ENCODE peak calls at places on chromosome 4, in nine cellular contexts. One of them, this sample, is unnamed.

GRCh38 chr4:148216321-148216720 is 225.9 kb downstream of the NR3C2 start:
- DNase-seq in nephron progenitor cell: no peak
- DNase-seq in ELF-1: no peak
- DNase-seq in ureter: no peak
- DNase-seq in choroid plexus epithelial cell: no peak
- DNase-seq in hepatocyte: no peak
- DNase-seq in hypothalamus: no peak
- DNase-seq in foreskin fibroblast: no peak
- DNase-seq in PC-3: no peak
- DNase-seq in this sample: no peak

GRCh38 chr4:157664726-157665125 is 444.2 kb downstream of the GRIA2 start:
- DNase-seq in nephron progenitor cell: no peak
- DNase-seq in ELF-1: no peak
- DNase-seq in ureter: no peak
- DNase-seq in choroid plexus epithelial cell: peak
- DNase-seq in hepatocyte: no peak
- DNase-seq in hypothalamus: no peak
- DNase-seq in foreskin fibroblast: peak
- DNase-seq in PC-3: peak
- DNase-seq in this sample: no peak

GRCh38 chr4:56681849-56682175 is 716 bp upstream of the HOPX start:
- DNase-seq in nephron progenitor cell: no peak
- DNase-seq in ELF-1: no peak
- DNase-seq in ureter: no peak
- DNase-seq in choroid plexus epithelial cell: no peak
- DNase-seq in hepatocyte: no peak
- DNase-seq in hypothalamus: no peak
- DNase-seq in foreskin fibroblast: no peak
- DNase-seq in PC-3: no peak
- DNase-seq in this sample: no peak

GRCh38 chr4:2428496-2429213 is 9.9 kb downstream of the CFAP99 start:
- DNase-seq in nephron progenitor cell: no peak
- DNase-seq in ELF-1: no peak
- DNase-seq in ureter: no peak
- DNase-seq in choroid plexus epithelial cell: no peak
- DNase-seq in hepatocyte: no peak
- DNase-seq in hypothalamus: no peak
- DNase-seq in foreskin fibroblast: peak
- DNase-seq in PC-3: no peak
- DNase-seq in this sample: no peak

GRCh38 chr4:173490256-173490655 is 39.8 kb downstream of the HAND2 start:
- DNase-seq in nephron progenitor cell: no peak
- DNase-seq in ELF-1: no peak
- DNase-seq in ureter: no peak
- DNase-seq in choroid plexus epithelial cell: no peak
- DNase-seq in hepatocyte: no peak
- DNase-seq in hypothalamus: no peak
- DNase-seq in foreskin fibroblast: no peak
- DNase-seq in PC-3: no peak
- DNase-seq in this sample: no peak

GRCh38 chr4:139869810-139870209 is 204.2 kb downstream of the MGST2 start:
- DNase-seq in nephron progenitor cell: no peak
- DNase-seq in ELF-1: no peak
- DNase-seq in ureter: no peak
- DNase-seq in choroid plexus epithelial cell: no peak
- DNase-seq in hepatocyte: no peak
- DNase-seq in hypothalamus: no peak
- DNase-seq in foreskin fibroblast: no peak
- DNase-seq in PC-3: no peak
- DNase-seq in this sample: no peak

GRCh38 chr4:59086410-59086809 is 1976.2 kb upstream of the IGFBP7 start:
- DNase-seq in nephron progenitor cell: no peak
- DNase-seq in ELF-1: no peak
- DNase-seq in ureter: no peak
- DNase-seq in choroid plexus epithelial cell: no peak
- DNase-seq in hepatocyte: no peak
- DNase-seq in hypothalamus: no peak
- DNase-seq in foreskin fibroblast: no peak
- DNase-seq in PC-3: no peak
- DNase-seq in this sample: no peak

GRCh38 chr4:138734746-138735145 is 280.8 kb upstream of the NOCT start:
- DNase-seq in nephron progenitor cell: no peak
- DNase-seq in ELF-1: no peak
- DNase-seq in ureter: no peak
- DNase-seq in choroid plexus epithelial cell: peak
- DNase-seq in hepatocyte: peak
- DNase-seq in hypothalamus: no peak
- DNase-seq in foreskin fibroblast: peak
- DNase-seq in PC-3: no peak
- DNase-seq in this sample: no peak

GRCh38 chr4:137393043-137393442 is 139.3 kb downstream of the PCDH18 start:
- DNase-seq in nephron progenitor cell: peak
- DNase-seq in ELF-1: no peak
- DNase-seq in ureter: no peak
- DNase-seq in choroid plexus epithelial cell: peak
- DNase-seq in hepatocyte: no peak
- DNase-seq in hypothalamus: no peak
- DNase-seq in foreskin fibroblast: peak
- DNase-seq in PC-3: no peak
- DNase-seq in this sample: peak

GRCh38 chr4:155889036-155889793 is 14.3 kb upstream of the TDO2 start:
- DNase-seq in nephron progenitor cell: no peak
- DNase-seq in ELF-1: no peak
- DNase-seq in ureter: no peak
- DNase-seq in choroid plexus epithelial cell: peak
- DNase-seq in hepatocyte: peak
- DNase-seq in hypothalamus: no peak
- DNase-seq in foreskin fibroblast: peak
- DNase-seq in PC-3: peak
- DNase-seq in this sample: no peak

GRCh38 chr4:143095447-143095846 is 89.3 kb upstream of the USP38 start:
- DNase-seq in nephron progenitor cell: no peak
- DNase-seq in ELF-1: no peak
- DNase-seq in ureter: no peak
- DNase-seq in choroid plexus epithelial cell: no peak
- DNase-seq in hepatocyte: peak
- DNase-seq in hypothalamus: no peak
- DNase-seq in foreskin fibroblast: no peak
- DNase-seq in PC-3: no peak
- DNase-seq in this sample: no peak

GRCh38 chr4:178523038-178523437 is 1080.8 kb upstream of the AGA start:
- DNase-seq in nephron progenitor cell: no peak
- DNase-seq in ELF-1: no peak
- DNase-seq in ureter: no peak
- DNase-seq in choroid plexus epithelial cell: no peak
- DNase-seq in hepatocyte: no peak
- DNase-seq in hypothalamus: no peak
- DNase-seq in foreskin fibroblast: no peak
- DNase-seq in PC-3: no peak
- DNase-seq in this sample: no peak

GRCh38 chr4:66575024-66575696 is 904.9 kb upstream of the EPHA5 start:
- DNase-seq in nephron progenitor cell: no peak
- DNase-seq in ELF-1: no peak
- DNase-seq in ureter: peak
- DNase-seq in choroid plexus epithelial cell: peak
- DNase-seq in hepatocyte: peak
- DNase-seq in hypothalamus: no peak
- DNase-seq in foreskin fibroblast: peak
- DNase-seq in PC-3: peak
- DNase-seq in this sample: no peak

GRCh38 chr4:4485806-4486205 is 56.0 kb downstream of the STX18 start:
- DNase-seq in nephron progenitor cell: no peak
- DNase-seq in ELF-1: peak
- DNase-seq in ureter: no peak
- DNase-seq in choroid plexus epithelial cell: no peak
- DNase-seq in hepatocyte: no peak
- DNase-seq in hypothalamus: no peak
- DNase-seq in foreskin fibroblast: no peak
- DNase-seq in PC-3: no peak
- DNase-seq in this sample: no peak

GRCh38 chr4:14168919-14169318 is 541.4 kb upstream of the BOD1L1 start:
- DNase-seq in nephron progenitor cell: no peak
- DNase-seq in ELF-1: no peak
- DNase-seq in ureter: peak
- DNase-seq in choroid plexus epithelial cell: peak
- DNase-seq in hepatocyte: peak
- DNase-seq in hypothalamus: no peak
- DNase-seq in foreskin fibroblast: peak
- DNase-seq in PC-3: peak
- DNase-seq in this sample: no peak

GRCh38 chr4:76697129-76697803 is 200.7 kb downstream of the SOWAHB start:
- DNase-seq in nephron progenitor cell: no peak
- DNase-seq in ELF-1: peak
- DNase-seq in ureter: no peak
- DNase-seq in choroid plexus epithelial cell: no peak
- DNase-seq in hepatocyte: no peak
- DNase-seq in hypothalamus: no peak
- DNase-seq in foreskin fibroblast: no peak
- DNase-seq in PC-3: no peak
- DNase-seq in this sample: no peak

GRCh38 chr4:75584067-75584466 is 28.2 kb downstream of the ODAPH start:
- DNase-seq in nephron progenitor cell: no peak
- DNase-seq in ELF-1: no peak
- DNase-seq in ureter: no peak
- DNase-seq in choroid plexus epithelial cell: peak
- DNase-seq in hepatocyte: no peak
- DNase-seq in hypothalamus: no peak
- DNase-seq in foreskin fibroblast: peak
- DNase-seq in PC-3: peak
- DNase-seq in this sample: no peak

GRCh38 chr4:64715741-64716140 is 306.5 kb upstream of the TECRL start:
- DNase-seq in nephron progenitor cell: no peak
- DNase-seq in ELF-1: no peak
- DNase-seq in ureter: no peak
- DNase-seq in choroid plexus epithelial cell: no peak
- DNase-seq in hepatocyte: no peak
- DNase-seq in hypothalamus: no peak
- DNase-seq in foreskin fibroblast: no peak
- DNase-seq in PC-3: peak
- DNase-seq in this sample: no peak

GRCh38 chr4:54230479-54231418 is 1.7 kb downstream of the PDGFRA start:
- DNase-seq in nephron progenitor cell: peak
- DNase-seq in ELF-1: peak
- DNase-seq in ureter: no peak
- DNase-seq in choroid plexus epithelial cell: peak
- DNase-seq in hepatocyte: peak
- DNase-seq in hypothalamus: no peak
- DNase-seq in foreskin fibroblast: peak
- DNase-seq in PC-3: no peak
- DNase-seq in this sample: peak

GRCh38 chr4:26619784-26620183 is 35.9 kb downstream of the TBC1D19 start:
- DNase-seq in nephron progenitor cell: no peak
- DNase-seq in ELF-1: no peak
- DNase-seq in ureter: no peak
- DNase-seq in choroid plexus epithelial cell: peak
- DNase-seq in hepatocyte: no peak
- DNase-seq in hypothalamus: no peak
- DNase-seq in foreskin fibroblast: peak
- DNase-seq in PC-3: peak
- DNase-seq in this sample: no peak

GRCh38 chr4:95388911-95389310 is 159.9 kb downstream of the UNC5C start:
- DNase-seq in nephron progenitor cell: no peak
- DNase-seq in ELF-1: no peak
- DNase-seq in ureter: no peak
- DNase-seq in choroid plexus epithelial cell: peak
- DNase-seq in hepatocyte: no peak
- DNase-seq in hypothalamus: no peak
- DNase-seq in foreskin fibroblast: no peak
- DNase-seq in PC-3: no peak
- DNase-seq in this sample: no peak

GRCh38 chr4:179867300-179867878 is 2375.8 kb upstream of the TENM3 start:
- DNase-seq in nephron progenitor cell: peak
- DNase-seq in ELF-1: peak
- DNase-seq in ureter: peak
- DNase-seq in choroid plexus epithelial cell: peak
- DNase-seq in hepatocyte: peak
- DNase-seq in hypothalamus: no peak
- DNase-seq in foreskin fibroblast: no peak
- DNase-seq in PC-3: peak
- DNase-seq in this sample: peak

GRCh38 chr4:161448550-161449180 is 715.1 kb downstream of the FSTL5 start:
- DNase-seq in nephron progenitor cell: no peak
- DNase-seq in ELF-1: no peak
- DNase-seq in ureter: no peak
- DNase-seq in choroid plexus epithelial cell: no peak
- DNase-seq in hepatocyte: no peak
- DNase-seq in hypothalamus: no peak
- DNase-seq in foreskin fibroblast: no peak
- DNase-seq in PC-3: no peak
- DNase-seq in this sample: no peak

GRCh38 chr4:14125375-14126129 is 498.0 kb upstream of the BOD1L1 start:
- DNase-seq in nephron progenitor cell: no peak
- DNase-seq in ELF-1: no peak
- DNase-seq in ureter: no peak
- DNase-seq in choroid plexus epithelial cell: no peak
- DNase-seq in hepatocyte: no peak
- DNase-seq in hypothalamus: no peak
- DNase-seq in foreskin fibroblast: peak
- DNase-seq in PC-3: no peak
- DNase-seq in this sample: no peak

GRCh38 chr4:4610672-4611071 is 68.8 kb upstream of the STX18 start:
- DNase-seq in nephron progenitor cell: no peak
- DNase-seq in ELF-1: no peak
- DNase-seq in ureter: no peak
- DNase-seq in choroid plexus epithelial cell: no peak
- DNase-seq in hepatocyte: no peak
- DNase-seq in hypothalamus: no peak
- DNase-seq in foreskin fibroblast: no peak
- DNase-seq in PC-3: no peak
- DNase-seq in this sample: no peak

GRCh38 chr4:140127422-140127821 is 26.6 kb downstream of the MAML3 start:
- DNase-seq in nephron progenitor cell: no peak
- DNase-seq in ELF-1: no peak
- DNase-seq in ureter: no peak
- DNase-seq in choroid plexus epithelial cell: no peak
- DNase-seq in hepatocyte: no peak
- DNase-seq in hypothalamus: no peak
- DNase-seq in foreskin fibroblast: no peak
- DNase-seq in PC-3: no peak
- DNase-seq in this sample: no peak

GRCh38 chr4:103306870-103307345 is 108.8 kb upstream of the CENPE start:
- DNase-seq in nephron progenitor cell: peak
- DNase-seq in ELF-1: peak
- DNase-seq in ureter: peak
- DNase-seq in choroid plexus epithelial cell: peak
- DNase-seq in hepatocyte: peak
- DNase-seq in hypothalamus: no peak
- DNase-seq in foreskin fibroblast: no peak
- DNase-seq in PC-3: peak
- DNase-seq in this sample: peak

GRCh38 chr4:1195109-1195671 is 22.8 kb upstream of the SPON2 start:
- DNase-seq in nephron progenitor cell: no peak
- DNase-seq in ELF-1: no peak
- DNase-seq in ureter: peak
- DNase-seq in choroid plexus epithelial cell: no peak
- DNase-seq in hepatocyte: peak
- DNase-seq in hypothalamus: no peak
- DNase-seq in foreskin fibroblast: no peak
- DNase-seq in PC-3: no peak
- DNase-seq in this sample: no peak

GRCh38 chr4:98828801-98829200 is 100.1 kb downstream of the EIF4E start:
- DNase-seq in nephron progenitor cell: no peak
- DNase-seq in ELF-1: peak
- DNase-seq in ureter: no peak
- DNase-seq in choroid plexus epithelial cell: peak
- DNase-seq in hepatocyte: no peak
- DNase-seq in hypothalamus: no peak
- DNase-seq in foreskin fibroblast: peak
- DNase-seq in PC-3: peak
- DNase-seq in this sample: peak

GRCh38 chr4:52939325-52939724 is 77.2 kb downstream of the RASL11B start:
- DNase-seq in nephron progenitor cell: no peak
- DNase-seq in ELF-1: no peak
- DNase-seq in ureter: no peak
- DNase-seq in choroid plexus epithelial cell: no peak
- DNase-seq in hepatocyte: no peak
- DNase-seq in hypothalamus: no peak
- DNase-seq in foreskin fibroblast: peak
- DNase-seq in PC-3: no peak
- DNase-seq in this sample: no peak

GRCh38 chr4:98571161-98571786 is 87.1 kb downstream of the TSPAN5 start:
- DNase-seq in nephron progenitor cell: no peak
- DNase-seq in ELF-1: no peak
- DNase-seq in ureter: no peak
- DNase-seq in choroid plexus epithelial cell: no peak
- DNase-seq in hepatocyte: no peak
- DNase-seq in hypothalamus: no peak
- DNase-seq in foreskin fibroblast: no peak
- DNase-seq in PC-3: peak
- DNase-seq in this sample: no peak